ENCODE peak calls at places on chromosomes 7 and 10, in ten cellular contexts. One of them, this sample, is unnamed.

GRCh38 chr7:44285561-44285960 is 39.8 kb downstream of the CAMK2B start:
- DNase-seq in keratinocyte: no peak
- DNase-seq in AG04450: no peak
- DNase-seq in RWPE2: peak
- DNase-seq in colonic mucosa: no peak
- DNase-seq in WERI-Rb-1: peak
- DNase-seq in A549: no peak
- DNase-seq in brain microvascular endothelial cell: no peak
- DNase-seq in left ventricle myocardium inferior: peak
- DNase-seq in tibial artery: peak
- DNase-seq in this sample: no peak

GRCh38 chr10:1434912-1435692 is 302.2 kb downstream of the ADARB2 start:
- DNase-seq in keratinocyte: no peak
- DNase-seq in WERI-Rb-1: no peak
- DNase-seq in brain microvascular endothelial cell: no peak
- DNase-seq in RWPE2: no peak
- DNase-seq in left ventricle myocardium inferior: no peak
- DNase-seq in AG04450: no peak
- DNase-seq in colonic mucosa: no peak
- DNase-seq in A549: no peak
- DNase-seq in tibial artery: no peak
- DNase-seq in this sample: no peak

GRCh38 chr7:112459645-112460044 is 9.4 kb downstream of the IFRD1 start:
- DNase-seq in tibial artery: no peak
- DNase-seq in colonic mucosa: no peak
- DNase-seq in brain microvascular endothelial cell: no peak
- DNase-seq in keratinocyte: no peak
- DNase-seq in A549: no peak
- DNase-seq in WERI-Rb-1: peak
- DNase-seq in AG04450: no peak
- DNase-seq in RWPE2: no peak
- DNase-seq in left ventricle myocardium inferior: no peak
- DNase-seq in this sample: no peak

GRCh38 chr10:3095373-3096139 is 28.2 kb downstream of the PFKP start:
- DNase-seq in RWPE2: no peak
- DNase-seq in brain microvascular endothelial cell: peak
- DNase-seq in keratinocyte: peak
- DNase-seq in tibial artery: peak
- DNase-seq in left ventricle myocardium inferior: no peak
- DNase-seq in colonic mucosa: peak
- DNase-seq in WERI-Rb-1: no peak
- DNase-seq in AG04450: peak
- DNase-seq in A549: peak
- DNase-seq in this sample: peak

GRCh38 chr7:111437736-111438135 is 124.6 kb downstream of the IMMP2L start:
- DNase-seq in keratinocyte: no peak
- DNase-seq in brain microvascular endothelial cell: no peak
- DNase-seq in colonic mucosa: no peak
- DNase-seq in RWPE2: no peak
- DNase-seq in A549: no peak
- DNase-seq in WERI-Rb-1: no peak
- DNase-seq in left ventricle myocardium inferior: no peak
- DNase-seq in AG04450: no peak
- DNase-seq in tibial artery: no peak
- DNase-seq in this sample: no peak

GRCh38 chr10:72567421-72567820 is 58.5 kb downstream of the MICU1 start:
- DNase-seq in keratinocyte: no peak
- DNase-seq in AG04450: no peak
- DNase-seq in colonic mucosa: no peak
- DNase-seq in brain microvascular endothelial cell: peak
- DNase-seq in RWPE2: peak
- DNase-seq in left ventricle myocardium inferior: no peak
- DNase-seq in WERI-Rb-1: no peak
- DNase-seq in A549: peak
- DNase-seq in tibial artery: peak
- DNase-seq in this sample: peak

GRCh38 chr10:3764626-3765375 is 20.2 kb downstream of the KLF6 start:
- DNase-seq in WERI-Rb-1: no peak
- DNase-seq in RWPE2: no peak
- DNase-seq in colonic mucosa: no peak
- DNase-seq in keratinocyte: no peak
- DNase-seq in A549: no peak
- DNase-seq in brain microvascular endothelial cell: no peak
- DNase-seq in AG04450: no peak
- DNase-seq in tibial artery: no peak
- DNase-seq in left ventricle myocardium inferior: no peak
- DNase-seq in this sample: no peak

GRCh38 chr10:1361411-1362105 is 305.4 kb downstream of the WDR37 start:
- DNase-seq in AG04450: no peak
- DNase-seq in RWPE2: no peak
- DNase-seq in left ventricle myocardium inferior: no peak
- DNase-seq in brain microvascular endothelial cell: no peak
- DNase-seq in tibial artery: no peak
- DNase-seq in A549: no peak
- DNase-seq in WERI-Rb-1: no peak
- DNase-seq in colonic mucosa: no peak
- DNase-seq in keratinocyte: no peak
- DNase-seq in this sample: no peak

GRCh38 chr7:142668495-142668894 is 80.8 kb upstream of the PRSS1 start:
- DNase-seq in WERI-Rb-1: no peak
- DNase-seq in RWPE2: no peak
- DNase-seq in A549: no peak
- DNase-seq in brain microvascular endothelial cell: no peak
- DNase-seq in colonic mucosa: no peak
- DNase-seq in keratinocyte: no peak
- DNase-seq in AG04450: no peak
- DNase-seq in left ventricle myocardium inferior: no peak
- DNase-seq in tibial artery: no peak
- DNase-seq in this sample: no peak

GRCh38 chr10:13792011-13792410 is 205.2 kb downstream of the PRPF18 start:
- DNase-seq in A549: no peak
- DNase-seq in brain microvascular endothelial cell: no peak
- DNase-seq in left ventricle myocardium inferior: peak
- DNase-seq in WERI-Rb-1: no peak
- DNase-seq in colonic mucosa: peak
- DNase-seq in tibial artery: no peak
- DNase-seq in RWPE2: no peak
- DNase-seq in AG04450: no peak
- DNase-seq in keratinocyte: no peak
- DNase-seq in this sample: no peak

GRCh38 chr7:80830000-80830399 is 88.9 kb downstream of the SEMA3C start:
- DNase-seq in A549: no peak
- DNase-seq in colonic mucosa: no peak
- DNase-seq in brain microvascular endothelial cell: no peak
- DNase-seq in WERI-Rb-1: no peak
- DNase-seq in RWPE2: no peak
- DNase-seq in tibial artery: no peak
- DNase-seq in left ventricle myocardium inferior: no peak
- DNase-seq in AG04450: no peak
- DNase-seq in keratinocyte: no peak
- DNase-seq in this sample: no peak

GRCh38 chr10:63260103-63260859 is 127.2 kb downstream of the NRBF2 start:
- DNase-seq in RWPE2: no peak
- DNase-seq in brain microvascular endothelial cell: no peak
- DNase-seq in keratinocyte: no peak
- DNase-seq in AG04450: no peak
- DNase-seq in A549: no peak
- DNase-seq in WERI-Rb-1: no peak
- DNase-seq in tibial artery: no peak
- DNase-seq in colonic mucosa: no peak
- DNase-seq in left ventricle myocardium inferior: no peak
- DNase-seq in this sample: peak

GRCh38 chr10:63260860-63261251 is 127.7 kb downstream of the NRBF2 start:
- DNase-seq in AG04450: no peak
- DNase-seq in tibial artery: no peak
- DNase-seq in keratinocyte: no peak
- DNase-seq in RWPE2: no peak
- DNase-seq in brain microvascular endothelial cell: no peak
- DNase-seq in A549: no peak
- DNase-seq in left ventricle myocardium inferior: no peak
- DNase-seq in WERI-Rb-1: no peak
- DNase-seq in colonic mucosa: no peak
- DNase-seq in this sample: no peak

GRCh38 chr10:63258920-63259678 is 126.0 kb downstream of the NRBF2 start:
- DNase-seq in WERI-Rb-1: no peak
- DNase-seq in left ventricle myocardium inferior: no peak
- DNase-seq in AG04450: no peak
- DNase-seq in colonic mucosa: no peak
- DNase-seq in RWPE2: no peak
- DNase-seq in A549: no peak
- DNase-seq in brain microvascular endothelial cell: no peak
- DNase-seq in keratinocyte: no peak
- DNase-seq in tibial artery: no peak
- DNase-seq in this sample: no peak

GRCh38 chr10:63256047-63256773 is 123.1 kb downstream of the NRBF2 start:
- DNase-seq in keratinocyte: no peak
- DNase-seq in colonic mucosa: no peak
- DNase-seq in left ventricle myocardium inferior: no peak
- DNase-seq in brain microvascular endothelial cell: no peak
- DNase-seq in AG04450: no peak
- DNase-seq in RWPE2: no peak
- DNase-seq in WERI-Rb-1: no peak
- DNase-seq in tibial artery: no peak
- DNase-seq in A549: no peak
- DNase-seq in this sample: no peak

GRCh38 chr10:63257784-63258183 is 124.7 kb downstream of the NRBF2 start:
- DNase-seq in RWPE2: no peak
- DNase-seq in AG04450: no peak
- DNase-seq in colonic mucosa: no peak
- DNase-seq in A549: no peak
- DNase-seq in tibial artery: no peak
- DNase-seq in keratinocyte: no peak
- DNase-seq in WERI-Rb-1: no peak
- DNase-seq in brain microvascular endothelial cell: no peak
- DNase-seq in left ventricle myocardium inferior: no peak
- DNase-seq in this sample: no peak
- H3K27ac ChIP-seq in RWPE2: no peak
- H3K27ac ChIP-seq in AG04450: no peak
- H3K27ac ChIP-seq in colonic mucosa: no peak
- H3K27ac ChIP-seq in A549: no peak
- H3K27ac ChIP-seq in tibial artery: peak
- H3K27ac ChIP-seq in keratinocyte: no peak
- H3K27ac ChIP-seq in WERI-Rb-1: no peak
- H3K27ac ChIP-seq in brain microvascular endothelial cell: no peak
- H3K27ac ChIP-seq in left ventricle myocardium inferior: peak
- H3K27ac ChIP-seq in this sample: no peak

GRCh38 chr10:116289652-116290051 is 16.6 kb upstream of the GFRA1 start:
- DNase-seq in brain microvascular endothelial cell: no peak
- DNase-seq in keratinocyte: no peak
- DNase-seq in colonic mucosa: no peak
- DNase-seq in AG04450: no peak
- DNase-seq in A549: no peak
- DNase-seq in RWPE2: no peak
- DNase-seq in WERI-Rb-1: no peak
- DNase-seq in left ventricle myocardium inferior: no peak
- DNase-seq in tibial artery: no peak
- DNase-seq in this sample: no peak

GRCh38 chr10:116292493-116292892 is 19.5 kb upstream of the GFRA1 start:
- DNase-seq in left ventricle myocardium inferior: no peak
- DNase-seq in A549: no peak
- DNase-seq in keratinocyte: no peak
- DNase-seq in colonic mucosa: no peak
- DNase-seq in tibial artery: no peak
- DNase-seq in AG04450: no peak
- DNase-seq in RWPE2: no peak
- DNase-seq in WERI-Rb-1: no peak
- DNase-seq in brain microvascular endothelial cell: no peak
- DNase-seq in this sample: no peak

GRCh38 chr10:116286801-116287200 is 13.8 kb upstream of the GFRA1 start:
- DNase-seq in RWPE2: no peak
- DNase-seq in tibial artery: no peak
- DNase-seq in AG04450: no peak
- DNase-seq in WERI-Rb-1: no peak
- DNase-seq in keratinocyte: no peak
- DNase-seq in brain microvascular endothelial cell: no peak
- DNase-seq in left ventricle myocardium inferior: no peak
- DNase-seq in A549: no peak
- DNase-seq in colonic mucosa: no peak
- DNase-seq in this sample: no peak

GRCh38 chr10:116287906-116288501 is 15.0 kb upstream of the GFRA1 start:
- DNase-seq in RWPE2: no peak
- DNase-seq in brain microvascular endothelial cell: peak
- DNase-seq in left ventricle myocardium inferior: no peak
- DNase-seq in WERI-Rb-1: peak
- DNase-seq in tibial artery: no peak
- DNase-seq in colonic mucosa: peak
- DNase-seq in A549: peak
- DNase-seq in keratinocyte: no peak
- DNase-seq in AG04450: peak
- DNase-seq in this sample: no peak
- TF ChIP-seq CTCF in RWPE2: peak
- TF ChIP-seq CTCF in brain microvascular endothelial cell: peak
- TF ChIP-seq CTCF in left ventricle myocardium inferior: peak
- TF ChIP-seq CTCF in WERI-Rb-1: peak
- TF ChIP-seq CTCF in tibial artery: peak
- TF ChIP-seq CTCF in colonic mucosa: peak
- TF ChIP-seq CTCF in A549: peak
- TF ChIP-seq CTCF in keratinocyte: peak
- TF ChIP-seq CTCF in AG04450: peak
- TF ChIP-seq CTCF in this sample: peak

DNA sequence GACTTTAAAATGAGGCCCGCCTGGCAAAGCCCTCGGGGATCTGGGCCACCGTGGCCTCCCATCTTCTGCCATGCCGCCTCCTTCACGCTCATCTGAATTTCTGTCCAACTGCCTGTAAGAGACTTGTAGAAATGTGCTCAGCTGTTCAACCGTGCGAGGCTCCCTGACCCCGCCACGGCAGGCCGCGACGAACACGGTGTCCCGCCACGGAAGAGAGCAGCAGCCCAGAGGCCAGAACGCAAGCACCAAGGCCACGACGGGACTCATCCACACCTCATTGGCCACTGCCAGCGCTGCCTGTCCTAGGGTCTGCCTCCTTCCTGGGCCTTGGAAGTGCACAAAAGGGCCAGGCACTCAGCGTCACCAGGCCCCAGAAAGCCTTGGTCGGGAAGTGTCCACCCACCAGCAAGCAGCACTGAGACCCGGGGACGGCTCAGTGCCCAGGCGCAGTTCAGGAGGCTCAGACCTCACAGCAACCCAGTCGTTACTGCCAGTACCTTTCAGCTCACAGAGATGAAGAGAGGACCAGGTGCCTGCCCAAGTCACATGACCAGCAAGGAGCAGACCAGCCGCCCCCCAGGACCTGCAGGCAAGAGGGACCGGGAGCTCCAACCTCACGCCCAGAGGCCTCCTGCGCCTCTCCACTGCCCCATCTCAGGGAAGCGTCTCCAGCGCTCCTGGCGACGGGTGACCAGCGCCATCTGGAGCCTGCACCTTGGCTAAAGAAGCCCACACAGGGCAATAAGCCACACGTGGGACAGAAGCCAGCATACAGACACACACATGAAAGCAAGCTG is 85.9 kb downstream of the MAD1L1 start:
- DNase-seq in A549: no peak
- DNase-seq in AG04450: no peak
- DNase-seq in keratinocyte: no peak
- DNase-seq in WERI-Rb-1: no peak
- DNase-seq in RWPE2: no peak
- DNase-seq in colonic mucosa: no peak
- DNase-seq in tibial artery: no peak
- DNase-seq in brain microvascular endothelial cell: no peak
- DNase-seq in left ventricle myocardium inferior: no peak
- DNase-seq in this sample: no peak
- H3K27ac ChIP-seq in A549: no peak
- H3K27ac ChIP-seq in AG04450: no peak
- H3K27ac ChIP-seq in keratinocyte: no peak
- H3K27ac ChIP-seq in WERI-Rb-1: no peak
- H3K27ac ChIP-seq in RWPE2: no peak
- H3K27ac ChIP-seq in colonic mucosa: no peak
- H3K27ac ChIP-seq in tibial artery: no peak
- H3K27ac ChIP-seq in brain microvascular endothelial cell: no peak
- H3K27ac ChIP-seq in left ventricle myocardium inferior: no peak
- H3K27ac ChIP-seq in this sample: no peak

GRCh38 chr7:55550010-55550409 is 22.3 kb downstream of the VOPP1 start:
- DNase-seq in A549: no peak
- DNase-seq in WERI-Rb-1: no peak
- DNase-seq in left ventricle myocardium inferior: no peak
- DNase-seq in RWPE2: no peak
- DNase-seq in brain microvascular endothelial cell: no peak
- DNase-seq in keratinocyte: no peak
- DNase-seq in AG04450: no peak
- DNase-seq in tibial artery: no peak
- DNase-seq in colonic mucosa: peak
- DNase-seq in this sample: no peak
- TF ChIP-seq CTCF in A549: peak
- TF ChIP-seq CTCF in WERI-Rb-1: peak
- TF ChIP-seq CTCF in left ventricle myocardium inferior: peak
- TF ChIP-seq CTCF in RWPE2: peak
- TF ChIP-seq CTCF in brain microvascular endothelial cell: no peak
- TF ChIP-seq CTCF in keratinocyte: peak
- TF ChIP-seq CTCF in AG04450: no peak
- TF ChIP-seq CTCF in tibial artery: no peak
- TF ChIP-seq CTCF in colonic mucosa: peak
- TF ChIP-seq CTCF in this sample: no peak